ENCODE peak calls at places on chromosome X, in ten cellular contexts. V is left ventricle myocardium inferior; B is stromal cell of bone marrow; S is activated CD4-positive, alpha-beta T cell treated with anti-CD3 and anti-CD28 coated beads for 24 hours; M is lower lobe of right lung; C is activated naive CD8-positive, alpha-beta T cell treated with anti-CD3 and anti-CD28 coated beads, Interleukin-2, amount 10 ng/mL, durations not matched to agents 7 days and 5 days; W is T-helper 1 cell; K is ascending aorta; N is activated T-helper 2 cell treated with anti-CD3 and anti-CD28 coated beads, Interferon-gamma antibody, Interleukin-2, Interleukin-4, amounts not matched to agents 10 μg/mL and 5 μg/mL and 100 μg/mL, durations not matched to agents 14 hours and 24 hours and 36 hours; H is non-pigmented ciliary epithelial cell. P is an unnamed sample.

GRCh38 chrX:1767026-1767425 is 152.2 kb downstream of the ASMT start:
- DNase-seq in V (no peak), B (no peak), S (no peak), M (no peak), C (no peak), W (no peak), K (no peak), N (no peak), H (no peak), P (no peak)

GRCh38 chrX:155068165-155068564 is 2.8 kb downstream of the CMC4 start:
- DNase-seq in V (no peak), B (peak; percentile 36), S (no peak), M (no peak), C (no peak), W (no peak), K (no peak), N (no peak), H (peak; percentile 13), P (no peak)

GRCh38 chrX:103565752-103566151 is 19.6 kb upstream of the TCEAL4 start:
- DNase-seq in V (no peak), B (no peak), S (no peak), M (no peak), C (no peak), W (no peak), K (no peak), N (no peak), H (peak; percentile 23), P (peak; percentile 54)

GRCh38 chrX:49167740-49168108 is 4.0 kb upstream of the PLP2 start:
- DNase-seq in V (no peak), B (no peak), S (no peak), M (no peak), C (no peak), W (no peak), K (no peak), N (no peak), H (no peak), P (no peak)

GRCh38 chrX:15719324-15719968 is 18.6 kb upstream of the CA5B start:
- DNase-seq in V (no peak), B (no peak), S (no peak), M (no peak), C (no peak), W (no peak), K (no peak), N (no peak), H (no peak), P (no peak)

GRCh38 chrX:32448320-32448719 is 763.0 kb downstream of the DMD start:
- DNase-seq in V (no peak), B (no peak), S (no peak), M (no peak), C (no peak), W (peak; percentile 70), K (no peak), N (peak; percentile 7), H (no peak), P (no peak)

GRCh38 chrX:154022716-154023115 is 3.0 kb upstream of the IRAK1 start:
- DNase-seq in V (no peak), B (no peak), S (no peak), M (no peak), C (no peak), W (no peak), K (no peak), N (no peak), H (no peak), P (no peak)

GRCh38 chrX:107451754-107452153 is 2.3 kb downstream of the FRMPD3 start:
- DNase-seq in V (no peak), B (no peak), S (no peak), M (no peak), C (no peak), W (no peak), K (no peak), N (no peak), H (no peak), P (no peak)

GRCh38 chrX:151151668-151152267 is 24.6 kb upstream of the GPR50 start:
- DNase-seq in V (no peak), B (peak; percentile 18), S (peak; percentile 15), M (no peak), C (no peak), W (peak; percentile 51), K (no peak), N (no peak), H (no peak), P (peak; percentile 6)

GRCh38 chrX:64894454-64895038 is 81.7 kb downstream of the ZC4H2 start:
- DNase-seq in V (no peak), B (peak; percentile 1), S (no peak), M (no peak), C (peak; percentile 39), W (peak; percentile 42), K (no peak), N (peak; percentile 13), H (no peak), P (no peak)

GRCh38 chrX:48956728-48957414 is 536 bp downstream of the OTUD5 start:
- DNase-seq in V (no peak), B (no peak), S (no peak), M (peak; percentile 47), C (peak; percentile 52), W (no peak), K (no peak), N (peak; percentile 35), H (no peak), P (no peak)

GRCh38 chrX:13778916-13779315 is 38.0 kb downstream of the GPM6B start:
- DNase-seq in V (no peak), B (peak; percentile 44), S (no peak), M (no peak), C (no peak), W (no peak), K (no peak), N (no peak), H (no peak), P (no peak)

GRCh38 chrX:21747523-21747922 is 10.4 kb downstream of the SMPX start:
- DNase-seq in V (no peak), B (no peak), S (no peak), M (no peak), C (no peak), W (no peak), K (no peak), N (no peak), H (no peak), P (no peak)

GRCh38 chrX:66635360-66635759 is 3.5 kb downstream of the EDA2R start:
- DNase-seq in V (no peak), B (peak; percentile 40), S (no peak), M (no peak), C (no peak), W (no peak), K (no peak), N (no peak), H (no peak), P (peak; percentile 77)

GRCh38 chrX:65745992-65746391 is 78.5 kb downstream of the MSN start:
- DNase-seq in V (no peak), B (no peak), S (no peak), M (no peak), C (no peak), W (no peak), K (no peak), N (no peak), H (no peak), P (no peak)

GRCh38 chrX:78119521-78120227 is 15.6 kb downstream of the PGK1 start:
- DNase-seq in V (no peak), B (no peak), S (no peak), M (no peak), C (no peak), W (no peak), K (no peak), N (no peak), H (no peak), P (no peak)

GRCh38 chrX:20267599-20267923 is 852 bp upstream of the RPS6KA3 start:
- DNase-seq in V (no peak), B (no peak), S (no peak), M (no peak), C (no peak), W (no peak), K (no peak), N (no peak), H (no peak), P (no peak)

GRCh38 chrX:3609800-3610199 is 103.6 kb downstream of the PRKX start:
- DNase-seq in V (no peak), B (peak; percentile 62), S (no peak), M (no peak), C (no peak), W (no peak), K (no peak), N (no peak), H (peak; percentile 60), P (peak; percentile 61)

P was measured in GM04503.